ENCODE peak calls at places on chromosomes 11 and 22, in seven cellular contexts. J is H9, Y is H1, F is neuronal stem cell, M is IMR-90, T is mesenchymal stem cell, E is mesendoderm. R is an unnamed sample.
A peak's percentile ranks its signal among the peaks of the same experiment; 100 is the strongest.

GRCh38 chr22:30970356-30970746 is 1.3 kb downstream of the TUG1 start:
- DNase-seq in E (no peak), J (no peak), F (no peak), T (peak; percentile 3), M (no peak), Y (no peak), R (no peak)

GRCh38 chr11:19820100-19820499 is 107.5 kb downstream of the NAV2 start:
- DNase-seq in J (no peak), F (no peak), E (no peak), Y (no peak), T (peak; percentile 43), M (peak; percentile 29), R (no peak)

GRCh38 chr22:30313527-30314385 is 13.0 kb downstream of the TBC1D10A start:
- DNase-seq in M (no peak), Y (no peak), T (no peak), E (no peak), F (no peak), J (no peak), R (no peak)

GRCh38 chr11:125621995-125622394 is 3.0 kb upstream of the CHEK1 start:
- DNase-seq in M (peak; percentile 77), T (peak; percentile 70), F (no peak), J (no peak), E (no peak), Y (no peak), R (no peak)

GRCh38 chr11:69205125-69205928 is 49.6 kb downstream of the SMIM38 start:
- DNase-seq in T (no peak), J (no peak), M (no peak), F (no peak), Y (no peak), E (no peak), R (no peak)

GRCh38 chr11:112605093-112605666 is 344.5 kb upstream of the PLET1 start:
- DNase-seq in E (no peak), T (no peak), M (peak; percentile 12), F (no peak), J (no peak), Y (no peak), R (no peak)

GRCh38 chr11:61333638-61334433 is 808 bp downstream of the TKFC start:
- DNase-seq in F (no peak), Y (no peak), E (no peak), J (no peak), T (no peak), M (no peak), R (no peak)

GRCh38 chr11:61007383-61007970 is 36.0 kb downstream of the CD6 start:
- DNase-seq in F (no peak), T (no peak), Y (no peak), M (no peak), E (peak; percentile 61), J (peak; percentile 52), R (peak; percentile 36)

GRCh38 chr22:46866591-46866990 is 104.1 kb downstream of the TBC1D22A start:
- DNase-seq in M (peak; percentile 92), J (no peak), T (peak; percentile 87), E (peak; percentile 69), F (no peak), Y (no peak), R (peak; percentile 83)

GRCh38 chr11:83725718-83726117 is 439.6 kb upstream of the CCDC90B start:
- DNase-seq in J (no peak), E (peak; percentile 64), F (no peak), Y (no peak), T (peak; percentile 4), M (no peak), R (no peak)

GRCh38 chr11:112881461-112881860 is 79.8 kb upstream of the NCAM1 start:
- DNase-seq in T (peak; percentile 38), M (no peak), F (peak; percentile 78), E (peak; percentile 94), J (peak; percentile 94), Y (peak; percentile 83), R (no peak)

GRCh38 chr11:67649634-67650540 is 643 bp downstream of the ACY3 start:
- DNase-seq in Y (peak; percentile 47), M (no peak), T (no peak), F (no peak), E (no peak), J (no peak), R (no peak)

GRCh38 chr11:86138958-86139357 is 70.1 kb upstream of the PICALM start:
- DNase-seq in Y (no peak), T (peak; percentile 30), J (no peak), M (no peak), E (no peak), F (no peak), R (no peak)

GRCh38 chr11:33700425-33701271 is at the start of gene C11orf91:
- DNase-seq in J (peak; percentile 97), M (peak; percentile 94), E (peak; percentile 95), F (peak; percentile 96), T (peak; percentile 95), Y (peak; percentile 99), R (peak; percentile 94)

GRCh38 chr11:104127828-104128227 is 36.1 kb downstream of the PDGFD start:
- DNase-seq in M (peak; percentile 75), T (peak; percentile 61), Y (no peak), F (no peak), J (no peak), E (peak; percentile 52), R (no peak)

GRCh38 chr22:28297504-28297903 is 378.4 kb upstream of the PITPNB start:
- DNase-seq in J (no peak), E (no peak), Y (no peak), M (peak; percentile 2), T (peak; percentile 60), F (no peak), R (no peak)

GRCh38 chr11:79236541-79236971 is 204.3 kb downstream of the TENM4 start:
- DNase-seq in J (no peak), F (no peak), M (peak; percentile 99), T (peak; percentile 89), E (peak; percentile 33), Y (no peak), R (peak; percentile 30)

GRCh38 chr11:133928628-133929059 is 28.1 kb downstream of the IGSF9B start:
- DNase-seq in T (no peak), E (peak; percentile 35), Y (no peak), J (peak; percentile 64), F (no peak), M (no peak), R (peak; percentile 93)

GRCh38 chr11:64000026-64000739 is 13.9 kb downstream of the OTUB1 start:
- DNase-seq in F (peak; percentile 77), J (peak; percentile 78), T (peak; percentile 67), Y (peak; percentile 91), E (peak; percentile 84), M (peak; percentile 59), R (peak; percentile 58)
- H3K18ac ChIP-seq in F (peak overlapping the region; percentile 85), J (no peak overlapping the region), T (no peak overlapping the region), Y (no peak overlapping the region), E (no peak overlapping the region), M (no peak overlapping the region), R (no peak overlapping the region)

GRCh38 chr11:12941671-12942070 is 67.4 kb upstream of the RASSF10 start:
- DNase-seq in T (no peak), F (no peak), Y (no peak), E (no peak), M (no peak), J (no peak), R (no peak)
- H3K18ac ChIP-seq in T (no peak overlapping the region), F (no peak overlapping the region), Y (no peak overlapping the region), E (no peak overlapping the region), M (no peak overlapping the region), J (no peak overlapping the region), R (no peak overlapping the region)

GRCh38 chr22:16721969-16722368 is 103.2 kb downstream of the XKR3 start:
- DNase-seq in Y (no peak), E (no peak), T (no peak), M (no peak), J (no peak), F (no peak), R (no peak)
- H3K18ac ChIP-seq in Y (no peak overlapping the region), E (no peak overlapping the region), T (no peak overlapping the region), M (no peak overlapping the region), J (no peak overlapping the region), F (no peak overlapping the region), R (no peak overlapping the region)

GRCh38 chr11:10221342-10221741 is 72.7 kb downstream of the SBF2 start:
- DNase-seq in Y (no peak), E (no peak), J (no peak), M (no peak), T (no peak), F (no peak), R (no peak)

GRCh38 chr11:10222399-10222798 is 71.6 kb downstream of the SBF2 start:
- DNase-seq in F (no peak), Y (no peak), M (no peak), T (no peak), E (no peak), J (no peak), R (no peak)

GRCh38 chr11:10225553-10225952 is 68.5 kb downstream of the SBF2 start:
- DNase-seq in J (no peak), M (no peak), T (no peak), E (no peak), Y (no peak), F (no peak), R (no peak)
- H3K18ac ChIP-seq in J (no peak overlapping the region), M (no peak overlapping the region), T (no peak overlapping the region), E (no peak overlapping the region), Y (no peak overlapping the region), F (no peak overlapping the region), R (no peak overlapping the region)

DNA sequence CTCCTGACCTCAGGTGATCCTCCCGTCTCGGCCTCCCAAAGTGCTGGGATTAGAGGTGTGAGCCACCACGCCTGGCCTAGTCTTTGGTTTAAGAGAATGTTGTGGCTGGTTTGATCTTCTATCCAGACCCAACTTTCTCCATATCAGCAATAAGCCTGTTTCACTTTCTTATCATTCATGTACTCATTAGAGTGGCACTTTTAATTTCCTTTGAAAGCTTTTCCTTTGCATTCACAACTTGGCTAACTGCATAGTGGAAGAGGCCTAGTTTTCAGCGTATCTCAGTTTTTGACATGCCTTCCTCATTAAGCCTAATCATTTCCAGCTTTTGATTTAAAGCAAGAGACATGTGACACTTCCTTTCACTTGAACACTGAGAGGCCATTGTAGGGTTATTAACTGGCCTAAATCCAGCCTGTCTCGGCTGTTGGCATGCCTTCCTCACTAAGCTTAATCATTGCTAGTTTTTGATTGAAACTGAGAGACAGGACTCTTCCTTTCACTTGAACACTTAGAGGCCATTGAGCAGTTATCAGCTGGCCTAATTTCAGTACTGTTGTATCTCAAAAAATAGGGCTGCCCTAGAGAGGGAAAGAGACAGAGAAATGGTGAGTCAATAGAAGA is 13.1 kb upstream of the RPL3 start:
- DNase-seq in J (no peak), T (no peak), Y (no peak), M (no peak), F (no peak), E (no peak), R (no peak)
- H3K18ac ChIP-seq in J (no peak overlapping the region), T (peak overlapping the region; percentile 12), Y (no peak overlapping the region), M (no peak overlapping the region), F (no peak overlapping the region), E (no peak overlapping the region), R (no peak overlapping the region)

R was measured in trophoblast cell.